ENCODE peak calls at places on chromosomes 16 and 17, in seven cellular contexts. One of them, this sample, is unnamed. For H3K36me3 and H3K9me3, the result is how much of the 10 kb centered on the place peaks cover.

GRCh38 chr17:14316131-14316854 is 15.4 kb downstream of the HS3ST3B1 start:
- DNase-seq in heart left ventricle: no peak
- DNase-seq in pancreas: no peak
- DNase-seq in Peyer's patch: no peak
- DNase-seq in neuronal stem cell: no peak
- DNase-seq in fibroblast of lung: no peak
- DNase-seq in left ventricle myocardium inferior: no peak
- DNase-seq in this sample: no peak

GRCh38 chr16:85460252-85460982 is 152.7 kb upstream of the GSE1 start:
- DNase-seq in neuronal stem cell: no peak
- DNase-seq in pancreas: no peak
- DNase-seq in fibroblast of lung: no peak
- DNase-seq in heart left ventricle: no peak
- DNase-seq in Peyer's patch: no peak
- DNase-seq in left ventricle myocardium inferior: no peak
- DNase-seq in this sample: peak

GRCh38 chr16:73025506-73026131 is 22.3 kb downstream of the ZFHX3 start:
- DNase-seq in left ventricle myocardium inferior: no peak
- DNase-seq in neuronal stem cell: no peak
- DNase-seq in pancreas: no peak
- DNase-seq in heart left ventricle: no peak
- DNase-seq in fibroblast of lung: peak
- DNase-seq in Peyer's patch: no peak
- DNase-seq in this sample: no peak

GRCh38 chr16:66175580-66175979 is 190.9 kb upstream of the CDH5 start:
- DNase-seq in fibroblast of lung: no peak
- DNase-seq in left ventricle myocardium inferior: no peak
- DNase-seq in heart left ventricle: no peak
- DNase-seq in Peyer's patch: no peak
- DNase-seq in neuronal stem cell: no peak
- DNase-seq in pancreas: no peak
- DNase-seq in this sample: no peak

GRCh38 chr16:7590934-7591333 is 258.3 kb downstream of the RBFOX1 start:
- DNase-seq in pancreas: no peak
- DNase-seq in heart left ventricle: no peak
- DNase-seq in neuronal stem cell: no peak
- DNase-seq in left ventricle myocardium inferior: no peak
- DNase-seq in Peyer's patch: no peak
- DNase-seq in fibroblast of lung: no peak
- DNase-seq in this sample: no peak

GRCh38 chr17:79299349-79299748 is 224.7 kb downstream of the ENGASE start:
- DNase-seq in fibroblast of lung: no peak
- DNase-seq in pancreas: no peak
- DNase-seq in heart left ventricle: no peak
- DNase-seq in Peyer's patch: no peak
- DNase-seq in left ventricle myocardium inferior: no peak
- DNase-seq in neuronal stem cell: no peak
- DNase-seq in this sample: no peak

GRCh38 chr16:53967172-53967571 is 263.2 kb downstream of the FTO start:
- DNase-seq in neuronal stem cell: no peak
- DNase-seq in left ventricle myocardium inferior: no peak
- DNase-seq in pancreas: no peak
- DNase-seq in fibroblast of lung: no peak
- DNase-seq in heart left ventricle: peak
- DNase-seq in Peyer's patch: no peak
- DNase-seq in this sample: no peak

GRCh38 chr16:66692341-66692740 is 4.2 kb downstream of the CMTM4 start:
- DNase-seq in heart left ventricle: no peak
- DNase-seq in Peyer's patch: no peak
- DNase-seq in fibroblast of lung: no peak
- DNase-seq in neuronal stem cell: no peak
- DNase-seq in left ventricle myocardium inferior: no peak
- DNase-seq in pancreas: no peak
- DNase-seq in this sample: no peak

GRCh38 chr16:63442246-63442645 is 1406.0 kb upstream of the CDH8 start:
- DNase-seq in neuronal stem cell: no peak
- DNase-seq in Peyer's patch: no peak
- DNase-seq in pancreas: no peak
- DNase-seq in left ventricle myocardium inferior: no peak
- DNase-seq in fibroblast of lung: no peak
- DNase-seq in heart left ventricle: no peak
- DNase-seq in this sample: no peak

GRCh38 chr17:33954597-33954996 is 300.5 kb upstream of the CCL2 start:
- DNase-seq in neuronal stem cell: no peak
- DNase-seq in Peyer's patch: no peak
- DNase-seq in heart left ventricle: no peak
- DNase-seq in fibroblast of lung: no peak
- DNase-seq in left ventricle myocardium inferior: no peak
- DNase-seq in pancreas: no peak
- DNase-seq in this sample: no peak

GRCh38 chr17:61214753-61215152 is 184.9 kb upstream of the TBX2 start:
- DNase-seq in left ventricle myocardium inferior: no peak
- DNase-seq in fibroblast of lung: no peak
- DNase-seq in pancreas: no peak
- DNase-seq in neuronal stem cell: no peak
- DNase-seq in Peyer's patch: no peak
- DNase-seq in heart left ventricle: no peak
- DNase-seq in this sample: no peak

GRCh38 chr17:33753452-33753851 is 460.4 kb upstream of the ASIC2 start:
- DNase-seq in fibroblast of lung: no peak
- DNase-seq in Peyer's patch: no peak
- DNase-seq in neuronal stem cell: no peak
- DNase-seq in heart left ventricle: no peak
- DNase-seq in pancreas: no peak
- DNase-seq in left ventricle myocardium inferior: no peak
- DNase-seq in this sample: no peak

GRCh38 chr17:40035162-40035559 is 19.0 kb downstream of the MED24 start:
- DNase-seq in fibroblast of lung: peak
- DNase-seq in heart left ventricle: no peak
- DNase-seq in left ventricle myocardium inferior: no peak
- DNase-seq in neuronal stem cell: peak
- DNase-seq in Peyer's patch: no peak
- DNase-seq in pancreas: no peak
- DNase-seq in this sample: no peak

GRCh38 chr17:49193513-49194296 is 16.7 kb downstream of the GNGT2 start:
- DNase-seq in Peyer's patch: peak
- DNase-seq in heart left ventricle: peak
- DNase-seq in pancreas: peak
- DNase-seq in left ventricle myocardium inferior: no peak
- DNase-seq in fibroblast of lung: peak
- DNase-seq in neuronal stem cell: peak
- DNase-seq in this sample: peak

GRCh38 chr17:31491794-31492171 is 100.3 kb downstream of the RAB11FIP4 start:
- DNase-seq in neuronal stem cell: no peak
- DNase-seq in heart left ventricle: no peak
- DNase-seq in left ventricle myocardium inferior: no peak
- DNase-seq in fibroblast of lung: no peak
- DNase-seq in pancreas: peak
- DNase-seq in Peyer's patch: peak
- DNase-seq in this sample: no peak

GRCh38 chr17:44960654-44961053 is 7.4 kb downstream of the C1QL1 start:
- DNase-seq in fibroblast of lung: no peak
- DNase-seq in Peyer's patch: no peak
- DNase-seq in neuronal stem cell: no peak
- DNase-seq in left ventricle myocardium inferior: no peak
- DNase-seq in pancreas: no peak
- DNase-seq in heart left ventricle: no peak
- DNase-seq in this sample: no peak

GRCh38 chr16:4604401-4604800 is 10.3 kb downstream of the UBALD1 start:
- DNase-seq in Peyer's patch: no peak
- DNase-seq in fibroblast of lung: no peak
- DNase-seq in left ventricle myocardium inferior: no peak
- DNase-seq in neuronal stem cell: no peak
- DNase-seq in pancreas: no peak
- DNase-seq in heart left ventricle: no peak
- DNase-seq in this sample: no peak

GRCh38 chr16:23353440-23353839 is 51.3 kb downstream of the SCNN1B start:
- DNase-seq in pancreas: peak
- DNase-seq in left ventricle myocardium inferior: no peak
- DNase-seq in neuronal stem cell: no peak
- DNase-seq in heart left ventricle: no peak
- DNase-seq in fibroblast of lung: no peak
- DNase-seq in Peyer's patch: no peak
- DNase-seq in this sample: no peak

GRCh38 chr16:89303604-89304003 is 86.1 kb downstream of the ZNF778 start:
- DNase-seq in neuronal stem cell: no peak
- DNase-seq in fibroblast of lung: no peak
- DNase-seq in pancreas: no peak
- DNase-seq in left ventricle myocardium inferior: no peak
- DNase-seq in heart left ventricle: no peak
- DNase-seq in Peyer's patch: no peak
- DNase-seq in this sample: no peak

GRCh38 chr17:68776451-68776850 is 175.3 kb upstream of the FAM20A start:
- DNase-seq in heart left ventricle: no peak
- DNase-seq in left ventricle myocardium inferior: no peak
- DNase-seq in fibroblast of lung: no peak
- DNase-seq in Peyer's patch: no peak
- DNase-seq in pancreas: no peak
- DNase-seq in neuronal stem cell: no peak
- DNase-seq in this sample: no peak

GRCh38 chr17:35080536-35080935 is 17.0 kb upstream of the RFFL start:
- DNase-seq in Peyer's patch: no peak
- DNase-seq in neuronal stem cell: no peak
- DNase-seq in left ventricle myocardium inferior: no peak
- DNase-seq in heart left ventricle: no peak
- DNase-seq in pancreas: no peak
- DNase-seq in fibroblast of lung: no peak
- DNase-seq in this sample: no peak

GRCh38 chr16:70695351-70696070 is 9.7 kb upstream of the MTSS2 start:
- DNase-seq in Peyer's patch: no peak
- DNase-seq in fibroblast of lung: peak
- DNase-seq in left ventricle myocardium inferior: peak
- DNase-seq in neuronal stem cell: no peak
- DNase-seq in heart left ventricle: peak
- DNase-seq in pancreas: no peak
- DNase-seq in this sample: peak

GRCh38 chr17:80992077-80992947 is 671 bp downstream of the CHMP6 start:
- DNase-seq in neuronal stem cell: no peak
- DNase-seq in left ventricle myocardium inferior: no peak
- DNase-seq in fibroblast of lung: no peak
- DNase-seq in pancreas: no peak
- DNase-seq in Peyer's patch: no peak
- DNase-seq in heart left ventricle: peak
- DNase-seq in this sample: no peak

GRCh38 chr16:80317132-80318098 is 223.4 kb upstream of the DYNLRB2 start:
- DNase-seq in Peyer's patch: no peak
- DNase-seq in fibroblast of lung: no peak
- DNase-seq in left ventricle myocardium inferior: no peak
- DNase-seq in heart left ventricle: no peak
- DNase-seq in neuronal stem cell: no peak
- DNase-seq in pancreas: no peak
- DNase-seq in this sample: no peak

GRCh38 chr17:27630607-27631408 is at the start of gene LGALS9:
- DNase-seq in heart left ventricle: no peak
- DNase-seq in fibroblast of lung: peak
- DNase-seq in Peyer's patch: peak
- DNase-seq in pancreas: no peak
- DNase-seq in left ventricle myocardium inferior: no peak
- DNase-seq in neuronal stem cell: no peak
- DNase-seq in this sample: peak

GRCh38 chr16:54370653-54371052 is 84.1 kb upstream of the IRX3 start:
- DNase-seq in fibroblast of lung: no peak
- DNase-seq in left ventricle myocardium inferior: peak
- DNase-seq in neuronal stem cell: no peak
- DNase-seq in pancreas: no peak
- DNase-seq in Peyer's patch: no peak
- DNase-seq in heart left ventricle: peak
- DNase-seq in this sample: no peak

GRCh38 chr16:68696514-68696913 is 40.6 kb upstream of the CDH1 start:
- DNase-seq in heart left ventricle: no peak
- DNase-seq in Peyer's patch: no peak
- DNase-seq in neuronal stem cell: no peak
- DNase-seq in fibroblast of lung: no peak
- DNase-seq in left ventricle myocardium inferior: no peak
- DNase-seq in pancreas: no peak
- DNase-seq in this sample: peak

GRCh38 chr17:50050431-50051032 is 5.4 kb upstream of the ITGA3 start:
- DNase-seq in neuronal stem cell: no peak
- DNase-seq in heart left ventricle: no peak
- DNase-seq in left ventricle myocardium inferior: no peak
- DNase-seq in Peyer's patch: no peak
- DNase-seq in fibroblast of lung: no peak
- DNase-seq in pancreas: no peak
- DNase-seq in this sample: no peak

GRCh38 chr17:62995377-62995885 is 29.4 kb downstream of the TANC2 start:
- DNase-seq in neuronal stem cell: peak
- DNase-seq in fibroblast of lung: peak
- DNase-seq in heart left ventricle: no peak
- DNase-seq in left ventricle myocardium inferior: no peak
- DNase-seq in pancreas: no peak
- DNase-seq in Peyer's patch: no peak
- DNase-seq in this sample: no peak

GRCh38 chr17:82219083-82219482 is 6.4 kb upstream of the CCDC57 start:
- DNase-seq in fibroblast of lung: no peak
- DNase-seq in left ventricle myocardium inferior: no peak
- DNase-seq in pancreas: no peak
- DNase-seq in neuronal stem cell: no peak
- DNase-seq in heart left ventricle: no peak
- DNase-seq in Peyer's patch: no peak
- DNase-seq in this sample: no peak
- H3K36me3 ChIP-seq in fibroblast of lung: under half
- H3K36me3 ChIP-seq in left ventricle myocardium inferior: under half
- H3K36me3 ChIP-seq in pancreas: under half
- H3K36me3 ChIP-seq in neuronal stem cell: under half
- H3K36me3 ChIP-seq in heart left ventricle: under half
- H3K36me3 ChIP-seq in Peyer's patch: under half
- H3K36me3 ChIP-seq in this sample: under half

GRCh38 chr17:74775409-74776043 is 619 bp downstream of the NAT9 start:
- DNase-seq in left ventricle myocardium inferior: no peak
- DNase-seq in pancreas: peak
- DNase-seq in Peyer's patch: no peak
- DNase-seq in neuronal stem cell: no peak
- DNase-seq in fibroblast of lung: no peak
- DNase-seq in heart left ventricle: no peak
- DNase-seq in this sample: no peak
- H3K27ac ChIP-seq in left ventricle myocardium inferior: peak
- H3K27ac ChIP-seq in pancreas: no peak
- H3K27ac ChIP-seq in Peyer's patch: peak
- H3K27ac ChIP-seq in neuronal stem cell: peak
- H3K27ac ChIP-seq in fibroblast of lung: peak
- H3K27ac ChIP-seq in heart left ventricle: peak
- H3K27ac ChIP-seq in this sample: peak

GRCh38 chr16:1271380-1271749 is 15.5 kb downstream of the TPSD1 start:
- DNase-seq in neuronal stem cell: no peak
- DNase-seq in left ventricle myocardium inferior: no peak
- DNase-seq in Peyer's patch: no peak
- DNase-seq in pancreas: no peak
- DNase-seq in heart left ventricle: no peak
- DNase-seq in fibroblast of lung: no peak
- DNase-seq in this sample: no peak
- H3K9me3 ChIP-seq in neuronal stem cell: under half
- H3K9me3 ChIP-seq in left ventricle myocardium inferior: under half
- H3K9me3 ChIP-seq in Peyer's patch: under half
- H3K9me3 ChIP-seq in pancreas: under half
- H3K9me3 ChIP-seq in heart left ventricle: under half
- H3K9me3 ChIP-seq in fibroblast of lung: under half
- H3K9me3 ChIP-seq in this sample: under half

DNA sequence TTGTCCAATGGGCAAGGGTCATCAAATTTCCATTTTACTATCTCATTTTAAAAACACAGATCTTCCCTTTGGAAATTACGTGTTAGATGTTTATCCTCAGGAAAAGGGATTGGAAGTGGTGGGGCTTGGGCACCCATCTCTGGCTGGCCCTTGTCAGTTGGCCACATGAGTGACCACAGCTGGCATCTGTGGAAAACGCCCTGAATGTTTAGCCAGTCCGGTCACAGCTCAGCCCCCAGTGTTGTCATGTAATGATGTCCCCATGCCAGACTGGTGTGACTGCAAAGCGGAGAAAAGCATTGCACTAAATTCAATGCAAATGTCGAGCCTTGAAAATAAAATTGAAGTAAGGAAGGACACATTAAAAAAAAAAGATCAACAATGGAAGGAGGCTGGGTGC is 53.0 kb downstream of the TMC6 start:
- DNase-seq in neuronal stem cell: no peak
- DNase-seq in left ventricle myocardium inferior: no peak
- DNase-seq in Peyer's patch: no peak
- DNase-seq in pancreas: no peak
- DNase-seq in fibroblast of lung: no peak
- DNase-seq in heart left ventricle: no peak
- DNase-seq in this sample: no peak
- H3K36me3 ChIP-seq in neuronal stem cell: under half
- H3K36me3 ChIP-seq in left ventricle myocardium inferior: half or more
- H3K36me3 ChIP-seq in Peyer's patch: half or more
- H3K36me3 ChIP-seq in pancreas: under half
- H3K36me3 ChIP-seq in fibroblast of lung: under half
- H3K36me3 ChIP-seq in heart left ventricle: half or more
- H3K36me3 ChIP-seq in this sample: under half